ENCODE peak calls at places on chromosomes 16 and 17, in seven cellular contexts. M is skeletal muscle cell; W is CD8-positive, alpha-beta T cell; A is heart right ventricle; D is right atrium auricular region; O is neural progenitor cell; U is endothelial cell of umbilical vein. P is an unnamed sample.

GRCh38 chr16:77470851-77471250 is 36.0 kb upstream of the ADAMTS18 start:
- DNase-seq in D (no peak), M (no peak), U (peak; percentile 4), O (no peak), W (no peak), A (no peak), P (no peak)

GRCh38 chr17:82161216-82161615 is 51.4 kb downstream of the CCDC57 start:
- DNase-seq in M (no peak), U (no peak), D (no peak), O (no peak), W (no peak), A (no peak), P (no peak)

GRCh38 chr16:68802190-68802589 is 41.1 kb upstream of the TANGO6 start:
- DNase-seq in A (no peak), W (no peak), O (no peak), M (no peak), U (no peak), D (no peak), P (no peak)

GRCh38 chr17:80441133-80441578 is 26.2 kb downstream of the ENDOV start:
- DNase-seq in U (peak; percentile 11), W (peak; percentile 29), O (peak; percentile 92), D (no peak), A (peak; percentile 51), M (no peak), P (no peak)

GRCh38 chr16:48057085-48057484 is 98.7 kb downstream of the ABCC12 start:
- DNase-seq in W (no peak), M (no peak), A (no peak), U (no peak), O (no peak), D (no peak), P (no peak)

GRCh38 chr17:34269969-34270368 is at the start of gene CCL7:
- DNase-seq in D (no peak), M (peak; percentile 15), W (no peak), A (no peak), O (no peak), U (peak; percentile 79), P (no peak)

GRCh38 chr17:48054238-48055185 is 6.4 kb downstream of the NFE2L1 start:
- DNase-seq in U (no peak), M (peak; percentile 73), O (peak; percentile 99), D (no peak), W (no peak), A (peak; percentile 74), P (peak; percentile 87)

GRCh38 chr16:64544859-64545258 is 577.0 kb downstream of the CDH11 start:
- DNase-seq in D (no peak), U (no peak), W (no peak), M (no peak), O (peak; percentile 65), A (no peak), P (no peak)

GRCh38 chr16:5581963-5582362 is 484.4 kb upstream of the EEF2KMT start:
- DNase-seq in D (no peak), U (no peak), M (no peak), O (no peak), W (no peak), A (no peak), P (no peak)

GRCh38 chr16:57502048-57502775 is 15.9 kb upstream of the DOK4 start:
- DNase-seq in W (no peak), D (no peak), U (no peak), A (no peak), O (no peak), M (no peak), P (no peak)

GRCh38 chr16:84543931-84544776 is 39.7 kb upstream of the MEAK7 start:
- DNase-seq in U (no peak), D (no peak), O (no peak), W (peak; percentile 34), A (no peak), M (no peak), P (no peak)

GRCh38 chr17:69367298-69367697 is 40.4 kb upstream of the ABCA5 start:
- DNase-seq in D (no peak), O (no peak), W (no peak), A (no peak), M (no peak), U (no peak), P (no peak)

GRCh38 chr17:55710829-55711496 is 11.7 kb downstream of the TMEM100 start:
- DNase-seq in W (no peak), O (no peak), U (peak; percentile 80), A (no peak), D (no peak), M (no peak), P (peak; percentile 14)

GRCh38 chr16:24544640-24545039 is 5.3 kb downstream of the RBBP6 start:
- DNase-seq in A (no peak), U (peak; percentile 45), D (no peak), W (no peak), O (no peak), M (no peak), P (no peak)

GRCh38 chr17:37829446-37830142 is 84.7 kb upstream of the HNF1B start:
- DNase-seq in U (no peak), O (no peak), D (no peak), A (no peak), M (no peak), W (no peak), P (no peak)

GRCh38 chr17:22305356-22306071 is 613.2 kb downstream of the KCNJ18 start:
- DNase-seq in A (no peak), U (no peak), M (no peak), D (no peak), W (no peak), O (no peak), P (no peak)

DNA sequence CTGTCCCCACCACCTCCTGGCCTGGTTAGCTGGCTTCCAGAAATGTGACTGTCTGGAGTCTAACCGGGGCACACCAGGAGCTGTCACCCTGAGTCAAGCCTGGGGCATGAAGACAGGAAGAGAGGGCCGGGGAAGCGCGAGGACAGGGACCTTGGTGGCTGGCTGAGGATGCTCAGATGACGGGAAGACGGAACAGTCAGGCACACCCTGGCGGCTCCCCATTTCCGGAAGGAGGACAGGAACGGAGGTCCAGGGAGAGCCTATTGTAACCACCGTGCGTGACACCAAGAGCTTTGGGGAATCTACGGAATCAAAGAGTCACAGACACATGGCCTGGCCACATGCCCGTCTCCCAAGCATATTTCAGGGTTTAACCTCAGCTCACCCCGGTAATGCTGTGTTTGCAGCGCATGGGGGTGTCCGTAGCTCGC is 51.7 kb downstream of the SDK2 start:
- DNase-seq in U (no peak), M (no peak), A (no peak), D (no peak), W (no peak), O (no peak), P (no peak)
- H3K4me3 ChIP-seq in U (no peak overlapping the region), M (no peak overlapping the region), A (no peak overlapping the region), D (no peak overlapping the region), W (peak overlapping the region; percentile 36), O (no peak overlapping the region), P (no peak overlapping the region)

GRCh38 chr16:86511317-86512161 is 1.2 kb downstream of the FOXF1 start:
- DNase-seq in M (no peak), D (no peak), A (no peak), O (peak; percentile 50), U (no peak), W (no peak), P (no peak)

GRCh38 chr16:86512860-86513470 is 2.6 kb downstream of the FOXF1 start:
- DNase-seq in M (no peak), D (no peak), O (no peak), U (no peak), A (no peak), W (no peak), P (no peak)

GRCh38 chr16:86510465-86511261 is at the start of gene FOXF1:
- DNase-seq in U (peak; percentile 38), M (no peak), D (no peak), O (peak; percentile 73), A (peak; percentile 35), W (no peak), P (no peak)

GRCh38 chr16:86513471-86514277 is 3.3 kb downstream of the FOXF1 start:
- DNase-seq in W (no peak), U (no peak), A (no peak), O (no peak), D (no peak), M (no peak), P (no peak)

GRCh38 chr16:86512301-86512859 is 2.1 kb downstream of the FOXF1 start:
- DNase-seq in A (no peak), D (no peak), M (no peak), O (peak; percentile 62), U (no peak), W (no peak), P (no peak)
- H3K4me3 ChIP-seq in A (no peak overlapping the region), D (no peak overlapping the region), M (peak overlapping the region; percentile 52), O (no peak overlapping the region), U (no peak overlapping the region), W (no peak overlapping the region), P (no peak overlapping the region)

GRCh38 chr16:78605548-78606097 is 506.2 kb downstream of the WWOX start:
- DNase-seq in D (no peak), M (no peak), A (no peak), W (no peak), U (no peak), O (no peak), P (no peak)

GRCh38 chr16:78606572-78606971 is 507.1 kb downstream of the WWOX start:
- DNase-seq in O (peak; percentile 55), M (no peak), D (no peak), W (no peak), U (no peak), A (no peak), P (no peak)

GRCh38 chr16:78607465-78607864 is 508.0 kb downstream of the WWOX start:
- DNase-seq in D (no peak), A (no peak), U (no peak), M (no peak), O (no peak), W (no peak), P (no peak)

GRCh38 chr16:78608305-78608776 is 508.9 kb downstream of the WWOX start:
- DNase-seq in A (no peak), D (no peak), W (no peak), M (no peak), U (no peak), O (no peak), P (peak; percentile 6)

DNA sequence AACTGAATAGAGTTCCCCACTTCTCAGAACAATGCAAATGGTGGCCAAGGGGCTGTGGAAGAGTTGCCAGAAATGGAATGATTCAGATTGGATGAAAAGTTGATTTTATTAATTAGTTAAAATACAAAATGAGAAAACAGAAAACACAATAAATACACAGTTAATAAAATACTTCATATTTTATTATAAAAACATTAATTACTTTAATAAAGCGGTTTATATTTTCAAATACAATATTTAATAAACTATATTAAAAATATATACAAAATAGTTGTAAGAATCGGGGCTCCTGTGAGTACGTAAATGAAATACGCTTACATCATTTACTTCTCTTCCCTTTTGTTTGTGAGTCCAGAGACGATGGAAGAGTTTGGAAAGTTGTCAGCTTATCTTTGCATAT is 507.6 kb downstream of the WWOX start:
- DNase-seq in D (no peak), U (no peak), W (no peak), O (no peak), M (no peak), A (no peak), P (no peak)
- H3K4me3 ChIP-seq in D (no peak overlapping the region), U (no peak overlapping the region), W (no peak overlapping the region), O (no peak overlapping the region), M (no peak overlapping the region), A (no peak overlapping the region), P (no peak overlapping the region)

DNA sequence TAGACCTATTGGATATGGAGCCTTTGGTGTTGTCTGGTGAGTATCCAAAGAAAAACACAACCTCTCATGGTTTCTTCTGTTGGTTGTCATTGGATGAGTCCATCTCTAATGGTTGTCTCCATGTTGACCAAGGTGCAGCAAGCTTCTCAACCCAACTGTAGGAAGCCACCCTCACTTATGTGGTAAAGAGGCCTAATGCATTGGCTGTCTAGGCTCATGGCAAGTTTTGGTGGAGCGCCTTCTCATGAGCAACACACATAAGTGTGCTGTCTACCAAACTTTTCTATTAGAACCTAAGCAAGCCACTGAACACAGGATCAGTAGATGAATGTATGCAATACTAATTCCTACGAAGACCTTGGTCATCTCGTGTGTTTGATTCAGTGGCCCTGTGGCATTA is 819 bp downstream of the NLK start:
- DNase-seq in M (no peak), A (no peak), W (no peak), O (no peak), U (no peak), D (no peak), P (no peak)
- H3K4me3 ChIP-seq in M (no peak overlapping the region), A (peak overlapping the region; percentile 95), W (no peak overlapping the region), O (peak overlapping the region; percentile 89), U (no peak overlapping the region), D (no peak overlapping the region), P (no peak overlapping the region)

P was measured in body of pancreas.